ENCODE peak calls at places on chromosomes 1 and 21, in ten cellular contexts. M is suprapubic skin, R is brain microvascular endothelial cell, S is MM.1S, O is Panc1, K is K562, I is bronchial epithelial cell, Q is left ventricle myocardium inferior, G is BE2C, N is right lobe of liver. V is an unnamed sample.

GRCh38 chr1:115324649-115325420 is 13.2 kb downstream of the NGF start:
- DNase-seq in M (no peak), R (no peak), S (no peak), O (no peak), K (no peak), I (no peak), Q (no peak), G (no peak), N (no peak), V (no peak)

GRCh38 chr1:53549287-53549686 is 90.1 kb downstream of the DMRTB1 start:
- DNase-seq in M (no peak), R (no peak), S (no peak), O (no peak), K (no peak), I (no peak), Q (no peak), G (no peak), N (no peak), V (no peak)

GRCh38 chr1:45325816-45326506 is 734 bp upstream of the HPDL start:
- DNase-seq in M (no peak), R (no peak), S (no peak), O (no peak), K (peak; percentile 23), I (no peak), Q (no peak), G (no peak), N (no peak), V (no peak)

GRCh38 chr1:41456847-41457540 is 27.5 kb downstream of the EDN2 start:
- DNase-seq in M (no peak), R (no peak), S (no peak), O (no peak), K (no peak), I (no peak), Q (no peak), G (no peak), N (no peak), V (no peak)

GRCh38 chr1:52554756-52555155 is 1.9 kb upstream of the TUT4 start:
- DNase-seq in M (no peak), R (no peak), S (no peak), O (no peak), K (no peak), I (peak; percentile 86), Q (no peak), G (no peak), N (no peak), V (no peak)

GRCh38 chr21:35051287-35051818 is 2.3 kb upstream of the RUNX1 start:
- DNase-seq in M (peak; percentile 91), R (peak; percentile 71), S (peak; percentile 97), O (no peak), K (peak; percentile 85), I (peak; percentile 76), Q (peak; percentile 83), G (peak; percentile 11), N (peak; percentile 84), V (peak; percentile 74)

GRCh38 chr1:168535536-168535935 is 8.3 kb downstream of the XCL2 start:
- DNase-seq in M (no peak), R (no peak), S (peak; percentile 91), O (no peak), K (no peak), I (no peak), Q (no peak), G (no peak), N (no peak), V (no peak)

GRCh38 chr1:152252157-152252556 is 28.2 kb upstream of the HRNR start:
- DNase-seq in M (no peak), R (peak; percentile 1), S (no peak), O (no peak), K (no peak), I (peak; percentile 91), Q (no peak), G (no peak), N (no peak), V (no peak)

GRCh38 chr1:168942165-168942564 is 164.3 kb upstream of the ATP1B1 start:
- DNase-seq in M (no peak), R (no peak), S (no peak), O (no peak), K (no peak), I (peak; percentile 55), Q (no peak), G (no peak), N (no peak), V (no peak)

GRCh38 chr1:182615468-182616129 is 11.4 kb upstream of the RGS16 start:
- DNase-seq in M (no peak), R (no peak), S (no peak), O (no peak), K (no peak), I (no peak), Q (peak; percentile 48), G (peak; percentile 62), N (no peak), V (peak; percentile 60)

GRCh38 chr1:97632776-97633175 is 288.1 kb downstream of the DPYD start:
- DNase-seq in M (no peak), R (no peak), S (no peak), O (no peak), K (no peak), I (peak; percentile 3), Q (no peak), G (no peak), N (no peak), V (no peak)

GRCh38 chr1:203288351-203288894 is 16.9 kb upstream of the BTG2 start:
- DNase-seq in M (no peak), R (no peak), S (peak; percentile 8), O (no peak), K (no peak), I (no peak), Q (no peak), G (no peak), N (no peak), V (no peak)

GRCh38 chr1:112935474-112936289 is 20.3 kb downstream of the SLC16A1 start:
- DNase-seq in M (no peak), R (no peak), S (no peak), O (no peak), K (no peak), I (peak; percentile 70), Q (no peak), G (no peak), N (no peak), V (no peak)

GRCh38 chr1:244970236-244970652 is 105.9 kb upstream of the HNRNPU start:
- DNase-seq in M (peak; percentile 88), R (peak; percentile 52), S (peak; percentile 82), O (no peak), K (peak; percentile 92), I (peak; percentile 48), Q (peak; percentile 81), G (no peak), N (no peak), V (peak; percentile 85)

GRCh38 chr1:117654485-117655219 is 48.8 kb downstream of the TENT5C start:
- DNase-seq in M (no peak), R (no peak), S (peak; percentile 93), O (no peak), K (no peak), I (peak; percentile 32), Q (no peak), G (no peak), N (no peak), V (peak; percentile 82)

GRCh38 chr1:113975211-113975895 is 3.9 kb upstream of the OLFML3 start:
- DNase-seq in M (no peak), R (peak; percentile 9), S (no peak), O (no peak), K (no peak), I (no peak), Q (no peak), G (no peak), N (no peak), V (no peak)

GRCh38 chr21:34845521-34846213 is 176.9 kb downstream of the CLIC6 start:
- DNase-seq in M (peak; percentile 74), R (peak; percentile 73), S (peak; percentile 97), O (peak; percentile 27), K (no peak), I (peak; percentile 94), Q (no peak), G (no peak), N (no peak), V (peak; percentile 58)

GRCh38 chr1:21295059-21295401 is 4.8 kb upstream of the ECE1 start:
- DNase-seq in M (no peak), R (no peak), S (no peak), O (no peak), K (no peak), I (peak; percentile 55), Q (no peak), G (no peak), N (no peak), V (peak; percentile 57)

GRCh38 chr1:204818998-204819397 is 51.7 kb upstream of the NFASC start:
- DNase-seq in M (no peak), R (no peak), S (no peak), O (no peak), K (no peak), I (no peak), Q (no peak), G (no peak), N (no peak), V (no peak)
- TF ChIP-seq CTCF in M (no peak), R (no peak), S (no peak), O (no peak), K (no peak), I (no peak), Q (no peak), G (no peak), N (no peak), V (no peak)

DNA sequence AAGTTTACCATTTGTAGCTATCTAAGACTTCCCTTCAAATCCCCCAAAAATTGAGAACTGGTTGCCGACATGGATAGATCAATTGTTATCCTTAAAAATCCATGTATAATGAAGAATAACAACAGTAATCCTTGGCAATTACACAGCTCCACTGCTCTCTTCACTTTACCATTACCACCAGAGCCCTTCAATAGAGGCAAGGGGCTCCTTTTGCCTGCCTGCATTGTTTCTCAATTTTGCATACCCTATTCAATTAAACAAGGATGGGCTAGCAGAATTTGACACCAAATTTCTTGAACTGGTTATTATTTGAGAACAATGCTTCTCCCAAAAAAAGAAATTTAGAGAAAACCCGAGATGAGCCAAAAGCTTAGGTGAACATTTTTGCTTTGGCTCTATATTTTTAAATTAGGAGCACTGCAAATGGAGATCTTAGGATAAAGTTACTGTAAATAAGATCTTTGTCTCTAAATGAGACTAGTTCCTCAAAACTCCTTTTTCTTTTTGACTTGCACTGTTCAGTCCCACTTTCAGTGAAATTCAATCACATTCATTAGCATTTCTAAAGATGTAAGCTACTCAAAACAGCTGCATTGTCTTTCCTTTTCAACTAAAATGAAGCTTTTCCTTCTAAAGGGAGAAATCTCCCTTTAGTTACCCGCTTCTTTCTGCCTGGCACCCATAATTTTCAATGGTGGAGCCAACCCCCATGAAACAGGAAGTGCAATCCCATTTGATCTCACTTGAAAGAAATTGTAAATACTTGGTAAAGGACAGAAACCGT is 387.7 kb upstream of the PKN2 start:
- DNase-seq in M (no peak), R (no peak), S (no peak), O (no peak), K (no peak), I (no peak), Q (no peak), G (no peak), N (no peak), V (no peak)
- H3K36me3 ChIP-seq in M (no peaks in the 10 kb centered on the region), R (no peaks in the 10 kb centered on the region), S (no peaks in the 10 kb centered on the region), O (no peaks in the 10 kb centered on the region), K (no peaks in the 10 kb centered on the region), I (no peaks in the 10 kb centered on the region), Q (no peaks in the 10 kb centered on the region), G (no peaks in the 10 kb centered on the region), N (no peaks in the 10 kb centered on the region), V (no peaks in the 10 kb centered on the region)

GRCh38 chr1:94071956-94072355 is 49.0 kb downstream of the ABCA4 start:
- DNase-seq in M (no peak), R (no peak), S (no peak), O (no peak), K (no peak), I (no peak), Q (peak; percentile 30), G (no peak), N (no peak), V (no peak)
- H3K27me3 ChIP-seq in M (no peaks in the 10 kb centered on the region), R (no peaks in the 10 kb centered on the region), S (no peaks in the 10 kb centered on the region), O (no peaks in the 10 kb centered on the region), K (peaks cover 30% of the 10 kb centered on the region), I (no peaks in the 10 kb centered on the region), Q (no peaks in the 10 kb centered on the region), G (no peaks in the 10 kb centered on the region), N (no peaks in the 10 kb centered on the region), V (no peaks in the 10 kb centered on the region)

GRCh38 chr21:32484706-32485380 is 72.3 kb downstream of the EVA1C start:
- DNase-seq in M (no peak), R (no peak), S (no peak), O (no peak), K (no peak), I (no peak), Q (peak; percentile 23), G (no peak), N (no peak), V (no peak)
- TF ChIP-seq CTCF in M (no peak), R (no peak), S (no peak), O (no peak), K (no peak), I (no peak), Q (no peak), G (no peak), N (no peak), V (no peak)